ENCODE peak calls at places on chromosomes 3 and 15, in four cellular contexts. B is fibroblast of lung, Z is mesendoderm, N is SK-N-SH. H is an unnamed sample.

GRCh38 chr3:72698154-72698917 is 149.9 kb downstream of the SHQ1 start:
- DNase-seq in B (no peak), Z (peak; percentile 87), N (no peak), H (no peak)

GRCh38 chr15:67776600-67776999 is 48.7 kb upstream of the SKOR1 start:
- DNase-seq in B (no peak), Z (no peak), N (no peak), H (no peak)

GRCh38 chr15:39253552-39253951 is 327.3 kb upstream of the THBS1 start:
- DNase-seq in B (no peak), Z (no peak), N (no peak), H (no peak)

GRCh38 chr3:32910954-32911353 is 40.5 kb upstream of the CCR4 start:
- DNase-seq in B (peak; percentile 42), Z (no peak), N (no peak), H (peak; percentile 27)

GRCh38 chr3:144923051-144923450 is 951.4 kb downstream of the DIPK2A start:
- DNase-seq in B (peak; percentile 47), Z (no peak), N (no peak), H (no peak)

GRCh38 chr15:41879321-41879845 is 14.5 kb downstream of the SPTBN5 start:
- DNase-seq in B (no peak), Z (no peak), N (no peak), H (no peak)

GRCh38 chr15:49696441-49696840 is 75.6 kb downstream of the DTWD1 start:
- DNase-seq in B (peak; percentile 68), Z (no peak), N (no peak), H (peak; percentile 20)

GRCh38 chr3:117407317-117407716 is 697.7 kb downstream of the TUSC7 start:
- DNase-seq in B (peak; percentile 27), Z (peak; percentile 57), N (no peak), H (peak; percentile 44)

GRCh38 chr3:69051796-69052566 is at the start of gene TMF1:
- DNase-seq in B (peak; percentile 99), Z (peak; percentile 100), N (peak; percentile 90), H (peak; percentile 99)

DNA sequence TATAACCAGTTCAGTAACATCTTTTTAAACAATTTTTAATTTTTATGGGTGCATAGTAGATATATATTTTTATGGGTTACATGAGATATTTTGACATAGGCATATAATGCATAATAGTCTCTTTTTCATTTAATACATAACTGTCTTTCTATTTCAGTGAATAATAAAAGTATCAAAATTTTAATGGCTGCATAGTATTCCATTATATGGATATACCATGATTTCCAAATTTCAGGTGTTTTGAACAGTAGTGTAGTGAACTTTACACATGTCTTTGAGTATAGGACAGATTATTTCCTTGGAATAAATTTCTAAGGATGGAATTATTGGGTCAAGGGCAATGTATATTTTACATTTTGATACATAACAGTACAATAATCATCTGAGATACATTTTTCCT is 10.7 kb downstream of the WHAMM start:
- DNase-seq in B (no peak), Z (no peak), N (no peak), H (no peak)
- H3K36me3 ChIP-seq in B (peaks cover 6% of the 10 kb centered on the region), Z (no peaks in the 10 kb centered on the region), N (peaks cover 63% of the 10 kb centered on the region), H (peaks cover 11% of the 10 kb centered on the region)

GRCh38 chr15:40388941-40389823 is 6.7 kb downstream of the KNSTRN start:
- DNase-seq in B (peak; percentile 13), Z (no peak), N (no peak), H (peak; percentile 40)

GRCh38 chr15:40392986-40393948 is 10.7 kb downstream of the KNSTRN start:
- DNase-seq in B (peak; percentile 70), Z (no peak), N (no peak), H (no peak)

GRCh38 chr15:40386480-40386879 is 4.0 kb downstream of the KNSTRN start:
- DNase-seq in B (no peak), Z (no peak), N (no peak), H (no peak)

GRCh38 chr15:40389824-40390595 is 7.5 kb downstream of the KNSTRN start:
- DNase-seq in B (no peak), Z (no peak), N (no peak), H (no peak)
- H3K36me3 ChIP-seq in B (peaks cover 6% of the 10 kb centered on the region), Z (peaks cover 35% of the 10 kb centered on the region), N (peaks cover 39% of the 10 kb centered on the region), H (peaks cover 19% of the 10 kb centered on the region)

DNA sequence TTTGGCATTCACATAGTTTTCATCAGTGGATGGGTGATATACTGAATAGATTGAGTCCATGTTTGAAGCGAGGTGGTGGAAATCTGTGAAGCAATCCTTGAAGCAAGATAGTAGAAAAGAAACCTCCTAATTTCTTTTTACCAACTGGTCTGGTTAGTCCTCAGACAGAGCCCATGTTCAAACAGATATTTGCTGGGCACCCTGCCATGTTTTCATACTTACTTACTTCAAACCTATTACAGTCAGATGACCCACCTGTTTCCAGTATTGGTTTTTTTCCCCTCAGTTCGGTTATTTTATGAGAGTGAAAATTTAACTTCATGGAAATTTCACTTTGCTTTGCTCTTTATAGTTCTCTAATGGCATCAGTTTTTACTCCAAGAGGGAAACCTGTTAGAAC is 23.7 kb downstream of the EXOSC7 start:
- DNase-seq in B (no peak), Z (no peak), N (no peak), H (no peak)
- H3K36me3 ChIP-seq in B (peaks cover 10% of the 10 kb centered on the region), Z (peaks cover 9% of the 10 kb centered on the region), N (peaks cover 39% of the 10 kb centered on the region), H (peaks cover 23% of the 10 kb centered on the region)

GRCh38 chr3:111861396-111861795 is 2.3 kb downstream of the PHLDB2 start:
- DNase-seq in B (no peak), Z (no peak), N (no peak), H (no peak)
- H3K36me3 ChIP-seq in B (no peaks in the 10 kb centered on the region), Z (no peaks in the 10 kb centered on the region), N (no peaks in the 10 kb centered on the region), H (no peaks in the 10 kb centered on the region)

GRCh38 chr3:14658978-14659377 is 7.4 kb downstream of the CCDC174 start:
- DNase-seq in B (no peak), Z (no peak), N (peak; percentile 47), H (no peak)
- H3K36me3 ChIP-seq in B (peaks cover 9% of the 10 kb centered on the region), Z (peaks cover 8% of the 10 kb centered on the region), N (peaks cover 83% of the 10 kb centered on the region), H (peaks cover 33% of the 10 kb centered on the region)

DNA sequence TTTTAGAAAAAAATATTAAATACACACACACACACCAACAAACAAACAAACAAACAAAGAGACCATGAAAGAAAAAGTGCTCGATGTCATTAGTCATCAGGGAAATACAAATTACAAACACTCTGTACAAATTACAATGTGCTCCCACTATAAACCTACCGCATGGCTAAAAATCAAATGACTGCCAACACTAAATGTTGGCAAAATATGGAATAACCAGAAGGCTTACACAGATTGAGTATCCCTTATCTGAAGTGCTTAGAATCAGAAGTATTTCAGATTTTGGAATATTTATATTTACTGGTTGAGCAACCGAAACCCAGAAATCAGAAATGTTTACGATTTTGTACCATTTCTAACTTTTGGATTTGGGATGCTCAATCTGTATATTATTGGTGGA is 33.4 kb downstream of the CDV3 start:
- DNase-seq in B (no peak), Z (no peak), N (no peak), H (no peak)
- H3K36me3 ChIP-seq in B (no peaks in the 10 kb centered on the region), Z (peaks cover 5% of the 10 kb centered on the region), N (peaks cover 67% of the 10 kb centered on the region), H (peaks cover under 1% of the 10 kb centered on the region)

GRCh38 chr3:9469953-9470352 is 72.5 kb downstream of the SETD5 start:
- DNase-seq in B (no peak), Z (no peak), N (no peak), H (no peak)
- H3K36me3 ChIP-seq in B (peaks cover 31% of the 10 kb centered on the region), Z (peaks cover 34% of the 10 kb centered on the region), N (peaks cover 89% of the 10 kb centered on the region), H (peaks cover 60% of the 10 kb centered on the region)

GRCh38 chr3:9791790-9792404 is 376 bp downstream of the TADA3 start:
- DNase-seq in B (no peak), Z (no peak), N (no peak), H (no peak)
- H3K36me3 ChIP-seq in B (peaks cover 19% of the 10 kb centered on the region), Z (peaks cover 4% of the 10 kb centered on the region), N (peaks cover 38% of the 10 kb centered on the region), H (peaks cover 12% of the 10 kb centered on the region)